ENCODE peak calls at places on chromosomes 16 and 17, in seven cellular contexts. E is WERI-Rb-1, J is GM12865, C is AG04449, Q is mucosa of descending colon, N is AG04450, T is lung. F is an unnamed sample.

GRCh38 chr17:83137523-83137922 is 58.1 kb downstream of the METRNL start:
- DNase-seq in N (no peak), E (peak; percentile 3), T (no peak), Q (no peak), C (no peak), J (no peak), F (no peak)

GRCh38 chr16:89863741-89864391 is 9.5 kb upstream of the TCF25 start:
- DNase-seq in Q (no peak), N (no peak), J (peak; percentile 86), T (peak; percentile 34), C (no peak), E (no peak), F (peak; percentile 20)

GRCh38 chr16:35305476-35305875 is 1846.1 kb downstream of the TP53TG3F start:
- DNase-seq in Q (no peak), N (no peak), T (no peak), E (no peak), J (no peak), C (no peak), F (no peak)

GRCh38 chr17:31581022-31581483 is 189.6 kb downstream of the RAB11FIP4 start:
- DNase-seq in J (no peak), Q (peak; percentile 78), T (peak; percentile 71), N (no peak), C (no peak), E (no peak), F (peak; percentile 94)

GRCh38 chr17:29138991-29139682 is 41.1 kb downstream of the MYO18A start:
- DNase-seq in J (peak; percentile 66), N (no peak), Q (peak; percentile 80), C (no peak), T (no peak), E (no peak), F (no peak)

GRCh38 chr16:49660647-49661046 is 195.3 kb downstream of the ZNF423 start:
- DNase-seq in Q (no peak), N (no peak), C (no peak), J (no peak), T (no peak), E (peak; percentile 68), F (no peak)

GRCh38 chr17:46818929-46819859 is 702 bp upstream of the WNT3 start:
- DNase-seq in Q (no peak), N (no peak), J (no peak), C (no peak), T (no peak), E (no peak), F (no peak)

GRCh38 chr17:78490156-78490555 is 87.0 kb downstream of the DNAH17 start:
- DNase-seq in J (no peak), E (no peak), C (no peak), N (no peak), Q (no peak), T (no peak), F (no peak)

GRCh38 chr16:75206749-75207451 is at the start of gene CTRB2:
- DNase-seq in C (no peak), J (peak; percentile 39), N (no peak), Q (peak; percentile 29), E (no peak), T (no peak), F (no peak)

GRCh38 chr16:87145181-87146176 is 171.7 kb downstream of the C16orf95 start:
- DNase-seq in E (no peak), C (no peak), Q (no peak), J (no peak), T (no peak), N (no peak), F (peak; percentile 86)

GRCh38 chr17:1122681-1123396 is 56.9 kb downstream of the ABR start:
- DNase-seq in J (peak; percentile 78), N (peak; percentile 23), Q (peak; percentile 89), C (no peak), T (peak; percentile 85), E (peak; percentile 87), F (peak; percentile 68)

GRCh38 chr17:30000001-30000754 is 58.7 kb downstream of the EFCAB5 start:
- DNase-seq in E (no peak), N (no peak), C (no peak), T (no peak), J (no peak), Q (no peak), F (no peak)

GRCh38 chr17:77127735-77128361 is 12.9 kb upstream of the SEC14L1 start:
- DNase-seq in C (no peak), E (no peak), T (peak; percentile 50), Q (peak; percentile 80), J (peak; percentile 52), N (no peak), F (peak; percentile 87)

GRCh38 chr17:77441130-77441920 is 300.6 kb downstream of the SEC14L1 start:
- DNase-seq in T (no peak), N (no peak), Q (no peak), E (no peak), J (peak; percentile 98), C (no peak), F (no peak)

GRCh38 chr16:83138976-83139690 is 512.4 kb downstream of the CDH13 start:
- DNase-seq in J (no peak), T (no peak), N (peak; percentile 27), C (no peak), Q (no peak), E (no peak), F (no peak)

GRCh38 chr16:68646948-68647659 is 2.0 kb downstream of the CDH3 start:
- DNase-seq in Q (no peak), E (no peak), C (no peak), N (no peak), J (peak; percentile 12), T (no peak), F (no peak)

GRCh38 chr16:27582883-27583282 is 32.9 kb downstream of the KATNIP start:
- DNase-seq in J (no peak), Q (no peak), T (no peak), C (no peak), E (no peak), N (no peak), F (no peak)
- TF ChIP-seq CTCF in J (no peak), Q (no peak), T (no peak), C (no peak), E (no peak), N (no peak), F (no peak)

GRCh38 chr17:79799538-79800324 is 2.9 kb upstream of the CBX8 start:
- DNase-seq in T (no peak), J (no peak), E (peak; percentile 33), Q (no peak), C (no peak), N (no peak), F (no peak)

GRCh38 chr17:79802039-79802735 is 5.3 kb upstream of the CBX8 start:
- DNase-seq in J (no peak), C (no peak), N (no peak), T (no peak), E (no peak), Q (no peak), F (no peak)

GRCh38 chr17:79799174-79799537 is 2.3 kb upstream of the CBX8 start:
- DNase-seq in C (no peak), E (no peak), Q (no peak), T (no peak), N (no peak), J (no peak), F (no peak)

GRCh38 chr17:79801156-79802038 is 4.5 kb upstream of the CBX8 start:
- DNase-seq in N (no peak), E (no peak), C (no peak), J (no peak), Q (no peak), T (no peak), F (peak; percentile 52)

DNA sequence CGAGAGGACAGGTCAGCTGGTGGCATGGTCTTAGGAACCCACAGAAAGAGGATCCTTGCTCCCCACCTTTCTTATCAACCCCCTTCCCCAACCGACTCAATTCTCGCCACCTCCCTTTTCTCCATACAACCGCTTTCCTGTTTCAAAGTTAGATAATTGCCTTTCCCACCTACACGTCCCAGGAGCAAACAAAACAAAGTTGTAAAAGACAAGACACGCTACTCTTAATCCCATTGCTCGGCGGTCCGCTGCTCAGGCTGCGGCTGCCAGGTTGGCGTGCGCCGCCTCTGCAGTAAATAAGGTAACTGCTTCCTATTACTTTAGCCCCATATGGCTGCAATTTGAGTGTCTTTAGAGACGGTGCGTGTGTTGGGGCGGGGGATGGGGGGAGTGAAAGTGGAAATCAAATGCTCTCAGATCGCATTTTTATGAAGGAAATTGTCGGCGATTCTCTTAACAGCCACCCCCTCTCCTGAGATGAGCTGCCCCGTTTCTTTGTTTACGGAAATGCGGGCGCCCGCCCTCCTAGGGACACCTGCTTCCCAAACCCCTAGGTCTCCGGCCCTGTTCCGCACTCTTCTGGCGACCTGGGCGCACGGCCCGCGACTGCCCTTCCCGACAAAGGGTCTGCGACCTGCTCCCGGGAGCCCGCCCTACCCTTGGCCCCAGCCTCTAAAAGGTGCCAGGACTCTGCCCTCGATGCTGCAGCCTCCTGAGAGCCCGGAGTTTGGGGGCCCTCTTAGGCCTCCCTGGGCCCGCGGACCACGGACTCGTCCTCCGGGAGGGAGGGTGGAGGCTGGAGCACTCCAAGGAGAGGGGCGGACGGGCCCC is 3.7 kb upstream of the CBX8 start:
- DNase-seq in T (no peak), J (peak; percentile 73), N (no peak), E (peak; percentile 87), Q (no peak), C (no peak), F (peak; percentile 69)
- H3K4me3 ChIP-seq in T (no peak overlapping the region), J (peak overlapping the region; percentile 41), N (no peak overlapping the region), E (peak overlapping the region; percentile 45), Q (no peak overlapping the region), C (no peak overlapping the region), F (no peak overlapping the region)

GRCh38 chr17:60107526-60108257 is 29.0 kb upstream of the HEATR6 start:
- DNase-seq in N (no peak), T (peak; percentile 28), E (no peak), J (no peak), Q (no peak), C (no peak), F (no peak)
- TF ChIP-seq CTCF in N (peak; percentile 6), T (no peak), E (peak; percentile 7), J (no peak), Q (no peak), C (peak; percentile 17), F (peak; percentile 11)

GRCh38 chr17:65055280-65055707 is 1.2 kb downstream of the GNA13 start:
- DNase-seq in J (no peak), E (no peak), N (no peak), T (no peak), C (no peak), Q (no peak), F (no peak)

GRCh38 chr17:65058151-65058550 is 1.6 kb upstream of the GNA13 start:
- DNase-seq in C (no peak), E (no peak), Q (no peak), J (no peak), N (no peak), T (no peak), F (no peak)

GRCh38 chr17:65055708-65056638 is 567 bp downstream of the GNA13 start:
- DNase-seq in Q (peak; percentile 85), J (peak; percentile 68), C (no peak), T (peak; percentile 68), N (no peak), E (peak; percentile 52), F (peak; percentile 30)

GRCh38 chr17:65058615-65059014 is 2.1 kb upstream of the GNA13 start:
- DNase-seq in E (no peak), N (no peak), T (no peak), J (no peak), Q (no peak), C (no peak), F (no peak)

DNA sequence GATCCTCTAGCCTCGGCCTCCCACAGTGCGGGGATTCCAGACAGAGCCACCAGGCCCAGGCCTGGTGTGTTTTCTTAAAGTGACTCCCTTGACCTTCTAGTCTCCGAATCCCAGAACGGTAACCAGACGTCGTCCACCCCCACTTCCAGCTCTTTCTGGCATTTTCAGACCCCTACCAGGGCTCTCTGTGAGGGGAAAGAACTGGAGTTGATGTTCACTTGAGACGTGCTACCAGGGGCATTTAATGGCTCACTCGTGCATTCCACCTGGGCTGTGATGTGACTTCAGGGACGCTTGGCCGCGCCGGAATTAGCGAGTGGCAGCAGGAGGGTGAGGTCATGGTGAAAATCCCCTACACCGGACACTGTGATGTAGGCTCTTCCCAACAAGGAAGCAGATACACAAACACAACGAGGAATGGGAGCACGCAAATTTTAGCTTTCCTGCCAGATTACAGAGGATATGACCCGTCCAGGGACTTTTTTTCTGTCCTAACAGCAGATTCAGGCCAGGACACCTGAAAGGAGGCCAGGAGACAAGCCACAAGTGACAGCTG is 1.1 kb upstream of the GNA13 start:
- DNase-seq in Q (peak; percentile 62), N (no peak), T (no peak), E (no peak), C (no peak), J (no peak), F (no peak)
- H3K4me3 ChIP-seq in Q (no peak overlapping the region), N (no peak overlapping the region), T (no peak overlapping the region), E (no peak overlapping the region), C (peak overlapping the region; percentile 80), J (peak overlapping the region; percentile 96), F (no peak overlapping the region)